ENCODE peak calls at places on chromosome 5, in five cellular contexts. Y is astrocyte of the cerebellum, K is occipital lobe, O is HEK293T, A is H7. I is an unnamed sample.
A peak's percentile ranks its signal among the peaks of the same experiment; 100 is the strongest.

GRCh38 chr5:172267943-172268342 is 15.6 kb downstream of the UBTD2 start:
- DNase-seq in K (no peak), O (no peak), A (no peak), Y (no peak), I (no peak)

GRCh38 chr5:57703726-57704125 is 221.1 kb upstream of the ACTBL2 start:
- DNase-seq in A (no peak), Y (peak; percentile 28), K (no peak), O (no peak), I (no peak)

GRCh38 chr5:9009931-9010652 is 535.8 kb downstream of the SEMA5A start:
- DNase-seq in K (no peak), O (no peak), A (no peak), Y (no peak), I (no peak)

GRCh38 chr5:119036101-119036762 is 34.7 kb upstream of the DMXL1 start:
- DNase-seq in Y (peak; percentile 24), K (no peak), A (no peak), O (no peak), I (no peak)

GRCh38 chr5:76688836-76689235 is 27.1 kb upstream of the F2R start:
- DNase-seq in Y (no peak), O (no peak), K (no peak), A (no peak), I (no peak)

GRCh38 chr5:138952962-138953361 is 77.8 kb upstream of the LRRTM2 start:
- DNase-seq in K (peak; percentile 43), O (no peak), Y (no peak), A (no peak), I (peak; percentile 54)

GRCh38 chr5:78182838-78183237 is 111.7 kb downstream of the AP3B1 start:
- DNase-seq in O (no peak), Y (no peak), K (no peak), A (no peak), I (no peak)

GRCh38 chr5:52359261-52359660 is 428.5 kb upstream of the ITGA1 start:
- DNase-seq in O (no peak), K (no peak), A (no peak), Y (no peak), I (no peak)

GRCh38 chr5:16757989-16758501 is 141.2 kb upstream of the RETREG1 start:
- DNase-seq in O (no peak), K (no peak), A (no peak), Y (no peak), I (no peak)

GRCh38 chr5:139251281-139251687 is 42.3 kb upstream of the MATR3 start:
- DNase-seq in A (peak; percentile 53), O (no peak), K (no peak), Y (no peak), I (no peak)

GRCh38 chr5:67350600-67351315 is 154.2 kb upstream of the CD180 start:
- DNase-seq in O (no peak), K (no peak), A (no peak), Y (no peak), I (no peak)

GRCh38 chr5:133839090-133839489 is 129.3 kb downstream of the C5orf15 start:
- DNase-seq in Y (no peak), K (no peak), A (no peak), O (no peak), I (no peak)

GRCh38 chr5:112878760-112879159 is 17.7 kb downstream of the SRP19 start:
- DNase-seq in K (no peak), A (no peak), Y (peak; percentile 11), O (no peak), I (no peak)

GRCh38 chr5:172802585-172803176 is 31.4 kb upstream of the ERGIC1 start:
- DNase-seq in A (no peak), O (no peak), K (no peak), Y (no peak), I (no peak)

GRCh38 chr5:141840295-141840812 is 37.9 kb downstream of the PCDH1 start:
- DNase-seq in K (no peak), Y (no peak), O (no peak), A (no peak), I (no peak)

GRCh38 chr5:74382115-74382514 is 258.4 kb downstream of the ENC1 start:
- DNase-seq in O (no peak), K (no peak), A (no peak), Y (no peak), I (no peak)

GRCh38 chr5:124952566-124952965 is 206.1 kb upstream of the ZNF608 start:
- DNase-seq in Y (no peak), O (no peak), K (no peak), A (no peak), I (no peak)

GRCh38 chr5:103472820-103473219 is 89.8 kb downstream of the NUDT12 start:
- DNase-seq in O (no peak), K (no peak), A (no peak), Y (no peak), I (no peak)

GRCh38 chr5:159965031-159965837 is 43.7 kb upstream of the TTC1 start:
- DNase-seq in K (no peak), Y (no peak), O (peak; percentile 65), A (peak; percentile 70), I (peak; percentile 1)

GRCh38 chr5:172688735-172689572 is 47.9 kb downstream of the NEURL1B start:
- DNase-seq in A (peak; percentile 71), K (no peak), O (no peak), Y (no peak), I (no peak)

GRCh38 chr5:157819502-157820125 is 39.3 kb downstream of the CLINT1 start:
- DNase-seq in A (no peak), Y (no peak), O (no peak), K (no peak), I (no peak)

GRCh38 chr5:94707359-94707758 is 88.9 kb downstream of the SLF1 start:
- DNase-seq in Y (no peak), K (no peak), A (no peak), O (no peak), I (no peak)

GRCh38 chr5:541888-542692 is 17.8 kb upstream of the SLC9A3 start:
- DNase-seq in K (no peak), O (no peak), Y (no peak), A (no peak), I (no peak)

GRCh38 chr5:137137013-137137632 is 362.0 kb downstream of the SPOCK1 start:
- DNase-seq in Y (no peak), O (no peak), A (no peak), K (no peak), I (no peak)

GRCh38 chr5:142888469-142889085 is 118.4 kb downstream of the ARHGAP26 start:
- DNase-seq in K (no peak), A (peak; percentile 41), O (peak; percentile 67), Y (no peak), I (no peak)

I was measured in anterior cingulate cortex.